ENCODE peak calls at places on chromosomes 3 and 15, in six cellular contexts. T is upper lobe of left lung, P is bronchial epithelial cell, C is choroid plexus epithelial cell, D is body of pancreas, Y is hepatocyte. L is an unnamed sample.

GRCh38 chr15:79661411-79661810 is 229.3 kb downstream of the MINAR1 start:
- DNase-seq in T (no peak), C (no peak), D (no peak), Y (no peak), P (no peak), L (no peak)

GRCh38 chr3:53730565-53730964 is 115.7 kb downstream of the CHDH start:
- DNase-seq in D (no peak), T (no peak), C (peak; percentile 42), P (no peak), Y (no peak), L (no peak)

GRCh38 chr3:170741756-170742530 is 128.1 kb downstream of the RPL22L1 start:
- DNase-seq in P (peak; percentile 50), T (no peak), C (no peak), Y (no peak), D (no peak), L (no peak)

GRCh38 chr15:45242289-45242688 is 9.7 kb upstream of the SLC28A2 start:
- DNase-seq in D (no peak), Y (no peak), P (no peak), C (peak; percentile 5), T (no peak), L (peak; percentile 15)

GRCh38 chr3:54014067-54014466 is 108.3 kb upstream of the CACNA2D3 start:
- DNase-seq in P (no peak), Y (no peak), D (no peak), C (no peak), T (no peak), L (no peak)

GRCh38 chr3:136197159-136197715 is 1.1 kb upstream of the MSL2 start:
- DNase-seq in P (peak; percentile 18), T (no peak), D (no peak), C (no peak), Y (no peak), L (no peak)

GRCh38 chr3:31223278-31223677 is 309.4 kb upstream of the STT3B start:
- DNase-seq in C (no peak), Y (no peak), T (no peak), P (no peak), D (no peak), L (no peak)

GRCh38 chr15:58403581-58403980 is 28.2 kb upstream of the LIPC start:
- DNase-seq in C (no peak), P (no peak), Y (no peak), T (no peak), D (no peak), L (no peak)

GRCh38 chr3:123026551-123027291 is 842 bp downstream of the SEMA5B start:
- DNase-seq in P (no peak), C (no peak), D (peak; percentile 28), Y (peak; percentile 37), T (peak; percentile 22), L (peak; percentile 9)

GRCh38 chr3:101829066-101829830 is 20.1 kb upstream of the NFKBIZ start:
- DNase-seq in P (peak; percentile 44), Y (peak; percentile 27), C (peak; percentile 76), T (peak; percentile 67), D (peak; percentile 63), L (no peak)

GRCh38 chr3:9130318-9131110 is 118.9 kb downstream of the SRGAP3 start:
- DNase-seq in T (no peak), C (no peak), P (no peak), D (no peak), Y (no peak), L (no peak)

GRCh38 chr15:55823699-55824098 is 80.7 kb upstream of the PRTG start:
- DNase-seq in D (no peak), C (peak; percentile 79), Y (no peak), T (no peak), P (no peak), L (no peak)

GRCh38 chr3:61236556-61236955 is 14.7 kb downstream of the FHIT start:
- DNase-seq in C (no peak), T (no peak), Y (no peak), D (no peak), P (peak; percentile 20), L (no peak)

GRCh38 chr3:195760345-195760983 is 39.7 kb downstream of the MUC20 start:
- DNase-seq in C (no peak), P (no peak), D (no peak), Y (no peak), T (peak; percentile 79), L (no peak)

GRCh38 chr3:36192901-36193300 is 187.4 kb upstream of the STAC start:
- DNase-seq in D (no peak), C (no peak), P (no peak), T (no peak), Y (no peak), L (no peak)

GRCh38 chr15:48451736-48452135 is 120.5 kb downstream of the DUT start:
- DNase-seq in Y (no peak), P (no peak), C (no peak), T (no peak), D (no peak), L (no peak)

GRCh38 chr3:129625071-129625874 is 18.8 kb upstream of the PLXND1 start:
- DNase-seq in T (peak; percentile 19), P (no peak), C (no peak), D (no peak), Y (no peak), L (no peak)

GRCh38 chr3:25441234-25441856 is 13.3 kb downstream of the RARB start:
- DNase-seq in D (no peak), C (no peak), Y (no peak), P (no peak), T (no peak), L (peak; percentile 46)
- TF ChIP-seq CTCF in D (no peak), C (peak; percentile 77), Y (peak; percentile 48), P (peak; percentile 68), T (peak; percentile 35), L (peak; percentile 84)

GRCh38 chr3:128482857-128483656 is 9.9 kb downstream of the GATA2 start:
- DNase-seq in C (peak; percentile 67), P (peak; percentile 25), Y (peak; percentile 56), D (no peak), T (no peak), L (no peak)
- TF ChIP-seq CTCF in C (peak; percentile 49), P (no peak), Y (peak; percentile 25), D (no peak), T (no peak), L (no peak)

DNA sequence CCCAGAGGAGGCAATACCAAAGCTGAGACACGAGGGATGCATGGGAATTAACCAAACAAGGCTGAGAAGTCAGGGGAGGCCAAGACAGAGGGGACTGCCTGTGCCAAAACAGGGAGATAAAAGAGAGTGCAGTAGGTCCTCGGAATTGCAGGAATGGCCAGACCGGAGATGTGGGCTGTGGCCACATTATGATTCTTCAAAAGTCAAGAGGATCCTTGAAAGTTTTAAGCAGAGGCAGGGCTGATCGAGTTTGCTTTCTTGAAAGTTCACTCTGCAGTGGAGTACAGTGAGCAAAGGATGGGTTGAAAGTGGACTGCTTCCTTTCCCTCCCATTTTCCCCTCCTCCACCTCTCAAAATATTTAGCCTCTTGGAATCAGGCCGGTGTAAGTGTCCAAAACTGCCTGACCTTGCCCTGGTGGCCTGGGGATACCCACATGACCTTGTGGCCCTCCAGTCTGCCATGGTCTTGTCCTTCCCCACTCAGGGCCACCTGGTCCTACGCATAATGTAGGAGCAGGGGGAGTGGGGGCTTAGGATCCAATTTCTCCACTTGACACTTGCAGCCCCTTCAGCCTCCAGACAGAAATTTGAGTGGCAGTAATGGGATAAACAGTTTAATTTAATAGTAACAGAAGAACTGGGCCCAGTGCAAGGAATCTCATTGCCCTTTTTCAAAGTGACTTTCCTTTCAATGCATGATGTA is 74.1 kb upstream of the ADAMTS9 start:
- DNase-seq in C (no peak), P (no peak), Y (no peak), T (peak; percentile 54), D (no peak), L (no peak)
- TF ChIP-seq CTCF in C (no peak), P (no peak), Y (no peak), T (no peak), D (no peak), L (no peak)

GRCh38 chr3:157531301-157531660 is 28.1 kb upstream of the VEPH1 start:
- DNase-seq in D (no peak), P (peak; percentile 29), T (no peak), C (peak; percentile 53), Y (no peak), L (no peak)

GRCh38 chr3:157531771-157532170 is 28.6 kb upstream of the VEPH1 start:
- DNase-seq in C (peak; percentile 55), T (no peak), D (no peak), Y (no peak), P (no peak), L (no peak)

GRCh38 chr3:157529751-157530150 is 26.5 kb upstream of the VEPH1 start:
- DNase-seq in T (no peak), P (no peak), C (no peak), Y (no peak), D (no peak), L (no peak)

GRCh38 chr3:157529085-157529484 is 25.9 kb upstream of the VEPH1 start:
- DNase-seq in T (no peak), D (no peak), P (no peak), Y (no peak), C (no peak), L (no peak)

DNA sequence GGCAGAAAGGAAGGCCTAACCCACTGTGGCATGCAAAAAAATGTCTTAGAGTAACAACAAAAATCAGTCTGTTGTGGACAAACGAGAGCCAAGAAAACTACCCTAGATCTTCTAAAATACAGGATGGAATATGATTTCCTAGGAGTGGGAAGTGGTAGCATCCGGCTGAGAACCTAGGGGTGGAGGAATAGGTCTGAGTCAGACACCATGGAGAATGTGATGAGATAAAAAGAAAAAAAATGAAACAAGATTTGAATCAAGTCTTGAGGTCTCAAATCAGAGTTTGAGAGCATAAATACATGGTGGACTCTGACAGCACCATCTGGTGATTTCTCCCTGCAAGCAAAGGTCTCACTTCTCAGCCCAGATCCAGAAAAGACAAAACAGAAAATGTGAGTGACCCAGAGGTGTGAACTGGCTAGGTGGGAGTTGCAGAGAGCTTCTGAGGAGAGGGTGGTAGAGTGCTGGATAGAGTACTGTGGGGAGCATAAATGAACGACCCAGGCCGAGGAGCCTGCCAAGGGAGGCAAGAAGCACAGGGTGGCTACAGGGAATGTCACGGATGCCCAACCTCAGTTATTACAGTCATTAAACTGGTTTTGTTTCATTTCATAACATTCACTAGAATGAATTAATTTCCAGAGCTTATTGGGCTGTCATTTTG is 27.6 kb upstream of the VEPH1 start:
- DNase-seq in C (peak; percentile 52), T (no peak), D (no peak), Y (no peak), P (no peak), L (no peak)
- TF ChIP-seq CTCF in C (no peak), T (no peak), D (no peak), Y (no peak), P (no peak), L (no peak)

GRCh38 chr3:49563040-49563578 is 8.8 kb downstream of the BSN start:
- DNase-seq in Y (no peak), T (no peak), P (no peak), C (no peak), D (no peak), L (no peak)
- TF ChIP-seq CTCF in Y (no peak), T (no peak), P (no peak), C (no peak), D (no peak), L (no peak)

GRCh38 chr3:72232777-72233176 is 447.8 kb upstream of the PROK2 start:
- DNase-seq in C (no peak), Y (no peak), P (no peak), D (no peak), T (no peak), L (no peak)
- TF ChIP-seq CTCF in C (no peak), Y (no peak), P (no peak), D (no peak), T (no peak), L (no peak)

GRCh38 chr3:178422406-178422805 is 113.8 kb upstream of the KCNMB2 start:
- DNase-seq in C (no peak), D (no peak), T (no peak), Y (no peak), P (no peak), L (no peak)
- TF ChIP-seq CTCF in C (no peak), D (no peak), T (no peak), Y (no peak), P (no peak), L (no peak)

L was measured in Calu3.